ENCODE peak calls at places on chromosomes 11 and 22, in four cellular contexts. I, H, B and X are unnamed samples.
A peak's percentile ranks its signal among the peaks of the same experiment; 100 is the strongest.

GRCh38 chr11:47201015-47201414 is 13.8 kb upstream of the DDB2 start:
- DNase-seq in H (no peak), I (no peak), B (no peak), X (no peak)

GRCh38 chr11:110711776-110712642 is at the start of gene ARHGAP20:
- DNase-seq in B (peak; percentile 87), I (peak; percentile 14), H (no peak), X (peak; percentile 6)

GRCh38 chr22:42649261-42650056 is at the start of gene CYB5R3:
- DNase-seq in I (peak; percentile 83), B (peak; percentile 95), H (no peak), X (peak; percentile 51)

GRCh38 chr11:1919428-1920127 is at the start of gene TNNT3:
- DNase-seq in H (no peak), I (no peak), B (peak; percentile 38), X (no peak)

GRCh38 chr11:56491270-56491669 is at the start of gene OR5M8:
- DNase-seq in I (no peak), B (no peak), H (no peak), X (no peak)

GRCh38 chr11:68099474-68100405 is 21.4 kb downstream of the CHKA start:
- DNase-seq in B (peak; percentile 57), I (no peak), H (peak; percentile 52), X (peak; percentile 99)

GRCh38 chr11:48028909-48029685 is 48.7 kb downstream of the PTPRJ start:
- DNase-seq in H (no peak), I (no peak), B (no peak), X (no peak)

GRCh38 chr11:69915501-69916250 is 96.5 kb upstream of the FGF3 start:
- DNase-seq in I (peak; percentile 75), H (no peak), B (peak; percentile 87), X (peak; percentile 41)

GRCh38 chr22:28978158-28978557 is 83.5 kb downstream of the C22orf31 start:
- DNase-seq in B (no peak), H (no peak), I (no peak), X (no peak)

GRCh38 chr22:22342697-22343602 is 98.4 kb downstream of the VPREB1 start:
- DNase-seq in H (no peak), B (peak; percentile 50), I (peak; percentile 49), X (peak; percentile 54)

GRCh38 chr11:37110383-37110782 is 512.3 kb upstream of the RAG2 start:
- DNase-seq in H (no peak), I (no peak), B (no peak), X (no peak)

GRCh38 chr22:19069451-19069850 is 52.8 kb downstream of the DGCR2 start:
- DNase-seq in H (no peak), B (no peak), I (no peak), X (no peak)

GRCh38 chr11:116312560-116313340 is 460.0 kb downstream of the BUD13 start:
- DNase-seq in B (peak; percentile 88), H (no peak), I (peak; percentile 4), X (no peak)
- TF ChIP-seq PBX3 in B (peak; percentile 75), H (no peak), I (no peak), X (no peak)

DNA sequence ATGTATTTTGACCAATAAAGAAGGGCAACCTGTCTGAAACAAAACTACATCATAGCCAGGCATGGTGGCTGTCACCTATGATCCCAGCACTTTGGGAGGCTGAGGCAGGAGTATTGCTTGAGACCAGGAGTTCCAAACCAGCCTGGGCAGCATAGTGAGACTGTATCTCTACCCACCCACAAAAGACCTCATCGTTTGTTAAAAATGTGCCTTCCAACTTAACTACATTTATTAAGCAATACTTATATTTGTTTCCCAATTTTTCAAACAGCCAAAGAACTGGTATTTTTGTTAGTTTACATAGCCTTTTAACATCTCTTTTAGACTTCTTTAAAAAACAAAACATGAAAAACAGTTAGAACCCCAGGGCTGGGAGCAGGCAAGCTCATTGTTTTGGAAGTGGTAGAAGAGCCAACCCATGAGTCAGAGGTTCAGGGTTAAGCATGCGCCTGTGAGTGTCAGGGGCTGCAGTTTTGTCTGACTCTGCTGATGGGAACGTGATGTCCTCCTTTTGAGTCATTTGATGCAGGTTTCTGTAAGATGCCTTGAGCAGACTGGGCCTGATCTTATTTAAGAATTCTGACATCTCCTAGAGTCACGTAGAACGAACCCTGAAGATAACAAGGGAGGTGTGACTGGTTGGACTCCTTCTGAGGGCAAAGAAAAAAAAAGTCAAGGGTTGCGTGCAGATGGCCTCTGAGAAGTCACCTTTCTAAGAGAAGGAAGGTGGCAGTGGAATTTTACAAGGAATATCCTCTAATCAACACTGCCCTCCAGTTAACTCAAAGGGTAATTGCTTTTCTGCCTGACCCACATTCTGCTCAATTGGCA is 53.8 kb upstream of the CRTAM start:
- DNase-seq in B (no peak), I (no peak), H (no peak), X (no peak)
- TF ChIP-seq CHD2 in B (no peak), I (no peak), H (no peak), X (no peak)

DNA sequence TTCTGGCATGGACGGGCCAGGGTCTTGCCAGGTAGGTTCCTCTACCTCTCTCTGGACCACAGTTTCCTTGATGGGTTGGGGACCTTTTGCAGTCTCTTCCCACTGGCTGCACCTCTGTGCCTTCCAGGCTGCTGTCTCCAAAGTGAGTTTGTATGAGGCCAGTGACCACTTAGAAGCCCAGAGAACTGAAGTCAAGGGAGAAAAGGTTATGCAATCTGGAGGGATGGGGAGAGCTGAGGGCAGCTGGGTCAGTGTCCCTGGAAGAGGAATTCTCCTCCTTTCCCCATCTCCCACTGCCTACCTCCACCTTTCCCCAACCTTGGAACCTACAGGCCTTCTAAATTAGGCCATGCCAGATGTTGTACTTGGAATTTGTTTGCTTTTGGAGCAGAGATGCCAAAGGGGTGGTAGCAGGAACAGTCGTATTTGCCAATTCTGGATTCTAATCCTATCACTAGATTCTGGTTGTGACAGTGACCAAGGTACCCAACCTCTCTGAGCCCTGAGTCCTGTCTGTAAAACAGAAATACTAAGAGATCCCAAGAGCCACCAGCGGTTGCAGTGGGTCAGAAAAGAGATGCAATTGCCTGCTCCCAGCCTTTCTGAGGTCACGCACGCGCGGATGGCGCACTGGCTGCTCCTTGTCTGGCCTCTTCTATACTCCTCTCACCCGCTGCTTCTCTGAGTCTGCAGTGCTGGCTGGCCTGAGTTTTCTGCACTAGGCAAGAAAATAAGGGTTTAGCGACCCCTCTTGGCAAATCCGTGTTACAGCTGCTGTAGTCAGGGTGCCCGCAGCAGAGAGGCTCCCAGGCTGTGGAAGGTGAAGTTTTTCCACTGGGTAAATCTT is 10.7 kb upstream of the ACCSL start:
- DNase-seq in H (peak; percentile 4), B (peak; percentile 80), I (peak; percentile 72), X (peak; percentile 63)
- TF ChIP-seq PBX3 in H (no peak), B (no peak), I (no peak), X (no peak)

GRCh38 chr22:49638001-49638400 is 189.7 kb downstream of the BRD1 start:
- DNase-seq in B (no peak), H (no peak), I (no peak), X (no peak)

GRCh38 chr22:49637255-49637760 is 190.4 kb downstream of the BRD1 start:
- DNase-seq in I (no peak), B (no peak), H (no peak), X (no peak)

GRCh38 chr22:49639956-49640355 is 187.7 kb downstream of the BRD1 start:
- DNase-seq in B (no peak), I (no peak), H (no peak), X (no peak)

GRCh38 chr22:49640366-49641095 is 187.1 kb downstream of the BRD1 start:
- DNase-seq in H (no peak), B (no peak), I (no peak), X (no peak)

GRCh38 chr22:49638788-49639187 is 188.9 kb downstream of the BRD1 start:
- DNase-seq in H (no peak), B (no peak), I (no peak), X (peak; percentile 7)
- TF ChIP-seq CHD2 in H (no peak), B (no peak), I (no peak), X (no peak)

GRCh38 chr11:5369793-5370192 is 13.8 kb upstream of the OR51M1 start:
- DNase-seq in I (peak; percentile 11), B (peak; percentile 1), H (no peak), X (no peak)
- TF ChIP-seq PBX3 in I (no peak), B (no peak), H (no peak), X (no peak)

DNA sequence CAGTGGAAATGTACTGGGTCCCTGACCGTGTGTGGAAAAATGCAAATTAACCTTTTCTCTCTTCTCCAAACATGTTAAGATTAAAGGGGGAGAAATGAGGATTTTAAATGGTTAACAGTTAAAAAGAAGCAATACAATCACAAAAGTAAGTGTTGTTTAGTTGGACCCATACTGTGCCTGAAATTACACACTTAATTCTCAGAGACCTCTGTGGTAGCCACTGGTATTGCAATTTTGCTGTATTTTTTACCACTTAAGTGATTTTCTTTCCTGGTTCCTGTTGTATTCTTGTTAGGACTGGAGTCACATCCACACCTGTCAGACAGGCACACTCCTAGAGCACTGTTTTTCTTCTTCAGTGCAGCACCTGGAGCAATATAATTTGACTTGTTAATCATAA is 179.6 kb upstream of the PDGFD start:
- DNase-seq in I (peak; percentile 17), H (no peak), B (no peak), X (no peak)
- TF ChIP-seq CHD2 in I (no peak), H (no peak), B (no peak), X (no peak)